ENCODE peak calls at places on chromosomes 6 and 20, in ten cellular contexts. E is neuronal stem cell; W is fibroblast of lung; K is esophagus muscularis mucosa; Z is kidney; L is neural progenitor cell; O is MM.1S; Y is hepatocyte; M is CD8-positive, alpha-beta memory T cell; S is A549. R is an unnamed sample.

GRCh38 chr6:52376763-52377162 is 14.8 kb downstream of the PAQR8 start:
- DNase-seq in E (no peak), W (no peak), K (no peak), Z (no peak), L (no peak), O (peak), Y (no peak), M (no peak), S (no peak), R (no peak)

GRCh38 chr6:1045239-1045638 is 266.7 kb upstream of the FOXQ1 start:
- DNase-seq in E (no peak), W (no peak), K (no peak), Z (no peak), L (no peak), O (no peak), Y (no peak), M (no peak), S (no peak), R (no peak)

GRCh38 chr20:32495949-32496348 is 89.2 kb downstream of the NOL4L start:
- DNase-seq in E (no peak), W (no peak), K (no peak), Z (peak), L (no peak), O (no peak), Y (no peak), M (peak), S (no peak), R (no peak)

GRCh38 chr6:43211960-43212359 is 17.3 kb downstream of the DNPH1 start:
- DNase-seq in E (no peak), W (no peak), K (no peak), Z (no peak), L (no peak), O (no peak), Y (no peak), M (no peak), S (no peak), R (no peak)

GRCh38 chr6:21748343-21749063 is 155.0 kb downstream of the SOX4 start:
- DNase-seq in E (no peak), W (peak), K (no peak), Z (no peak), L (no peak), O (no peak), Y (no peak), M (no peak), S (no peak), R (peak)

GRCh38 chr6:13761361-13762036 is 49.9 kb upstream of the RANBP9 start:
- DNase-seq in E (no peak), W (peak), K (no peak), Z (no peak), L (no peak), O (no peak), Y (no peak), M (no peak), S (no peak), R (peak)

GRCh38 chr6:63066053-63066704 is 145.1 kb upstream of the FKBP1C start:
- DNase-seq in E (no peak), W (no peak), K (no peak), Z (no peak), L (no peak), O (peak), Y (peak), M (no peak), S (peak), R (peak)

GRCh38 chr6:7979831-7980230 is 69.2 kb upstream of the TXNDC5 start:
- DNase-seq in E (no peak), W (peak), K (no peak), Z (no peak), L (no peak), O (no peak), Y (no peak), M (no peak), S (no peak), R (no peak)

GRCh38 chr20:50810063-50810462 is 15.2 kb downstream of the BCAS4 start:
- DNase-seq in E (no peak), W (peak), K (no peak), Z (no peak), L (no peak), O (no peak), Y (no peak), M (no peak), S (no peak), R (no peak)

GRCh38 chr6:148348335-148348734 is 5.7 kb downstream of the SASH1 start:
- DNase-seq in E (no peak), W (no peak), K (no peak), Z (no peak), L (no peak), O (no peak), Y (no peak), M (no peak), S (no peak), R (no peak)

GRCh38 chr6:439681-440167 is 48.2 kb downstream of the IRF4 start:
- DNase-seq in E (no peak), W (no peak), K (no peak), Z (no peak), L (no peak), O (no peak), Y (no peak), M (no peak), S (no peak), R (no peak)

GRCh38 chr6:28429781-28430180 is 13.5 kb downstream of the ZSCAN23 start:
- DNase-seq in E (no peak), W (no peak), K (no peak), Z (no peak), L (no peak), O (no peak), Y (no peak), M (no peak), S (no peak), R (no peak)

GRCh38 chr6:170575250-170575649 is 9.2 kb downstream of the PDCD2 start:
- DNase-seq in E (no peak), W (no peak), K (no peak), Z (no peak), L (no peak), O (no peak), Y (peak), M (no peak), S (peak), R (no peak)

GRCh38 chr6:1701668-1702353 is 92.1 kb downstream of the FOXC1 start:
- DNase-seq in E (no peak), W (peak), K (no peak), Z (no peak), L (peak), O (no peak), Y (peak), M (no peak), S (no peak), R (no peak)

GRCh38 chr6:16799279-16800193 is 38.3 kb upstream of the ATXN1 start:
- DNase-seq in E (no peak), W (peak), K (no peak), Z (no peak), L (no peak), O (no peak), Y (no peak), M (no peak), S (peak), R (peak)

GRCh38 chr6:50259903-50260302 is 210.2 kb upstream of the DEFB112 start:
- DNase-seq in E (no peak), W (no peak), K (no peak), Z (peak), L (no peak), O (no peak), Y (no peak), M (no peak), S (no peak), R (no peak)

GRCh38 chr20:24696396-24696795 is 227.0 kb downstream of the SYNDIG1 start:
- DNase-seq in E (no peak), W (no peak), K (peak), Z (no peak), L (no peak), O (no peak), Y (peak), M (no peak), S (no peak), R (no peak)

GRCh38 chr20:60255866-60256265 is 297.6 kb downstream of the CDH26 start:
- DNase-seq in E (no peak), W (peak), K (no peak), Z (no peak), L (no peak), O (no peak), Y (no peak), M (no peak), S (no peak), R (no peak)

GRCh38 chr20:23647346-23647745 is 9.6 kb upstream of the CST3 start:
- DNase-seq in E (no peak), W (no peak), K (no peak), Z (no peak), L (no peak), O (no peak), Y (no peak), M (no peak), S (no peak), R (no peak)

GRCh38 chr6:35833534-35833933 is 28.4 kb downstream of the LHFPL5 start:
- DNase-seq in E (no peak), W (peak), K (no peak), Z (no peak), L (no peak), O (no peak), Y (no peak), M (no peak), S (peak), R (no peak)

GRCh38 chr6:152904678-152905077 is 78.2 kb downstream of the FBXO5 start:
- DNase-seq in E (no peak), W (no peak), K (no peak), Z (no peak), L (no peak), O (no peak), Y (no peak), M (no peak), S (no peak), R (no peak)

GRCh38 chr20:18638768-18639167 is 50.9 kb downstream of the DTD1 start:
- DNase-seq in E (no peak), W (peak), K (no peak), Z (no peak), L (no peak), O (no peak), Y (no peak), M (no peak), S (no peak), R (no peak)

GRCh38 chr6:52503344-52503747 is 73.5 kb downstream of the TRAM2 start:
- DNase-seq in E (no peak), W (peak), K (no peak), Z (peak), L (peak), O (no peak), Y (no peak), M (no peak), S (peak), R (no peak)

GRCh38 chr6:74113901-74114300 is 417.9 kb downstream of the CD109 start:
- DNase-seq in E (no peak), W (peak), K (no peak), Z (no peak), L (no peak), O (no peak), Y (no peak), M (no peak), S (no peak), R (no peak)

GRCh38 chr6:153503810-153504209 is 372.7 kb upstream of the RGS17 start:
- DNase-seq in E (no peak), W (no peak), K (no peak), Z (no peak), L (peak), O (no peak), Y (no peak), M (no peak), S (peak), R (no peak)

GRCh38 chr6:108119212-108120141 is 44.9 kb upstream of the OSTM1 start:
- DNase-seq in E (peak), W (no peak), K (no peak), Z (no peak), L (peak), O (no peak), Y (no peak), M (no peak), S (no peak), R (no peak)

GRCh38 chr6:11067348-11067747 is 23.2 kb upstream of the ELOVL2 start:
- DNase-seq in E (no peak), W (no peak), K (no peak), Z (no peak), L (no peak), O (no peak), Y (peak), M (no peak), S (no peak), R (no peak)

GRCh38 chr20:23122959-23123655 is 37.0 kb upstream of the CD93 start:
- DNase-seq in E (no peak), W (no peak), K (no peak), Z (no peak), L (no peak), O (no peak), Y (no peak), M (no peak), S (no peak), R (no peak)

GRCh38 chr6:148657053-148657452 is 89.8 kb upstream of the UST start:
- DNase-seq in E (no peak), W (peak), K (no peak), Z (no peak), L (no peak), O (no peak), Y (peak), M (no peak), S (no peak), R (peak)

GRCh38 chr20:24634855-24635254 is 165.4 kb downstream of the SYNDIG1 start:
- DNase-seq in E (no peak), W (peak), K (no peak), Z (peak), L (peak), O (no peak), Y (peak), M (no peak), S (peak), R (peak)

GRCh38 chr20:32484221-32485125 is 100.7 kb downstream of the NOL4L start:
- DNase-seq in E (no peak), W (peak), K (no peak), Z (peak), L (peak), O (no peak), Y (peak), M (no peak), S (peak), R (no peak)

GRCh38 chr6:73523434-73524123 is 2.7 kb upstream of the EEF1A1 start:
- DNase-seq in E (no peak), W (peak), K (no peak), Z (peak), L (no peak), O (peak), Y (peak), M (peak), S (peak), R (peak)

GRCh38 chr6:17485946-17486345 is 92.6 kb downstream of the CAP2 start:
- DNase-seq in E (no peak), W (no peak), K (no peak), Z (no peak), L (no peak), O (no peak), Y (no peak), M (no peak), S (no peak), R (no peak)

GRCh38 chr6:146741609-146742008 is 142.8 kb downstream of the ADGB start:
- DNase-seq in E (no peak), W (peak), K (no peak), Z (no peak), L (no peak), O (no peak), Y (no peak), M (no peak), S (no peak), R (no peak)

GRCh38 chr20:39825524-39825923 is 863.4 kb downstream of the DHX35 start:
- DNase-seq in E (no peak), W (no peak), K (no peak), Z (no peak), L (no peak), O (no peak), Y (no peak), M (no peak), S (no peak), R (peak)

GRCh38 chr6:125784365-125784764 is 6.4 kb upstream of the NCOA7 start:
- DNase-seq in E (no peak), W (peak), K (no peak), Z (no peak), L (no peak), O (no peak), Y (no peak), M (no peak), S (no peak), R (no peak)

GRCh38 chr20:25223765-25224720 is 23.8 kb upstream of the PYGB start:
- DNase-seq in E (no peak), W (no peak), K (no peak), Z (peak), L (no peak), O (no peak), Y (no peak), M (peak), S (no peak), R (no peak)

DNA sequence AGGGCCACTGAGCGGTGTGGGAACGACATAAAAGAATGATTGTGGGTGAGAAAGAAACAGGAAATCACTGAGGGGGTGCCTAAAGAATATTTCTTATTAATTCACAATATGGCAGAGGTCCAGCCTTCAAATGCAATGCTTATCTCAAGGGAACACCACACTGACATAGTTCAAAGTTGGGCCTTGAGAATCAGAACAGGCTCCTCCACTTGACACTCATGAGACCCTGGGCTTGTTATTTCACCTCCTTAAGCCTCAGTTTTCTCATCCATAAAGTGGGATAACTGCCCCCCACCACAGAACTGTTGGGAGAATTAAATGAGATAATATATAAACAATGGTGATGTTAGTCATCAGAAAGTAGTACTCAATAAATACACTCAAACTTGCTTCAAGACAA is 40.4 kb upstream of the ARHGAP18 start:
- DNase-seq in E (no peak), W (no peak), K (no peak), Z (no peak), L (no peak), O (no peak), Y (no peak), M (no peak), S (no peak), R (no peak)
- H3K27ac ChIP-seq in E (no peak), W (peak), K (no peak), Z (no peak), L (no peak), O (peak), Y (no peak), M (peak), S (no peak), R (peak)

GRCh38 chr20:3727333-3728035 is 5.0 kb upstream of the HSPA12B start:
- DNase-seq in E (no peak), W (peak), K (no peak), Z (peak), L (no peak), O (no peak), Y (no peak), M (peak), S (no peak), R (peak)
- H3K4me3 ChIP-seq in E (no peak), W (peak), K (no peak), Z (no peak), L (no peak), O (no peak), Y (no peak), M (no peak), S (no peak), R (no peak)

DNA sequence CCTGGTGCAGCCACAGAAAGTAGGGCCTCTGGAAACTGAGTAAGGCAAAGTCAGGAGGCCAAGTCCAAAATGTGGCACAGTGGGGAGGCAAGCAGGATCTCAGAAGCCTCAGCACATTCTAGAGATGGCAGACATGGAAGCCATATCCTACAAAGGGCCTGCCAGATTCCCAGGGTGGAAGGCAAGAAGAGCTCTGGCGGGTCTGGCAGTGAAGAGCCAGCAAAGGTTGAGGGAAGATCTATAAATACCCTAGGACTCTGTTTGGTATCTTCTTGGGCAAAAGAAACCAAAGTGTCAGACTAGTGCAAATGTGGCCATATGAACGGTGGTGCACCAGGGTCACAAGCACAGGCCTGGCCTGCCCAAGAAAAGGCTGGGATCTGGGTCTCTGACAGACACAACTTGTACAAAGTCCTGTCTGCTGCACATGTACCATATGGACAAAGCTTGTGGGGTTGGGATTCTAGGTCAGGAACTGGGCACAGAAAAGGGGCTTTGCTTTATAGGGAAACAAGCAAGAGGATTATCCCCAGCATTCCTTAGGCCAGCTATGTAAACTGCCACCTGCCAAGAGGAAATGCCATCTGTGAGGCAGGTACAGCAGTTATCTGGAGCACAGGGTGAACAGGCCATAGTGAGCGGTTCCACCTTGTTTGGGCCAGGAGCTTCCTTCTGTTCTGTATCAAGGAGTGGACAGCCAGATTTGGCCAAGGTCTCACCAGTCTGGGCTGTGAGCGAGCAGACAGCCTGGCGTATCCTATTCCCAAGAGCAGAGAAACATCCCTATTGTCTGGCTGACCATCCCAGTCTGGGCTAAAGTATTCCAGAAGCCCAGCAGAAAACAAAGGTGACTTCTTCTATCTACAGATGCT is 36.3 kb upstream of the SLC4A11 start:
- DNase-seq in E (no peak), W (no peak), K (no peak), Z (no peak), L (no peak), O (peak), Y (no peak), M (no peak), S (no peak), R (no peak)
- H3K27ac ChIP-seq in E (no peak), W (no peak), K (no peak), Z (no peak), L (no peak), O (no peak), Y (no peak), M (no peak), S (no peak), R (no peak)

GRCh38 chr6:34196116-34196832 is 40.4 kb upstream of the HMGA1 start:
- DNase-seq in E (peak), W (peak), K (peak), Z (peak), L (peak), O (peak), Y (peak), M (peak), S (peak), R (peak)
- H3K4me3 ChIP-seq in E (no peak), W (peak), K (peak), Z (peak), L (peak), O (peak), Y (no peak), M (peak), S (peak), R (peak)

GRCh38 chr6:111846061-111846460 is 27.2 kb downstream of the FYN start:
- DNase-seq in E (no peak), W (no peak), K (no peak), Z (no peak), L (no peak), O (no peak), Y (no peak), M (no peak), S (no peak), R (no peak)
- H3K27ac ChIP-seq in E (peak), W (no peak), K (no peak), Z (no peak), L (peak), O (no peak), Y (no peak), M (peak), S (no peak), R (no peak)

DNA sequence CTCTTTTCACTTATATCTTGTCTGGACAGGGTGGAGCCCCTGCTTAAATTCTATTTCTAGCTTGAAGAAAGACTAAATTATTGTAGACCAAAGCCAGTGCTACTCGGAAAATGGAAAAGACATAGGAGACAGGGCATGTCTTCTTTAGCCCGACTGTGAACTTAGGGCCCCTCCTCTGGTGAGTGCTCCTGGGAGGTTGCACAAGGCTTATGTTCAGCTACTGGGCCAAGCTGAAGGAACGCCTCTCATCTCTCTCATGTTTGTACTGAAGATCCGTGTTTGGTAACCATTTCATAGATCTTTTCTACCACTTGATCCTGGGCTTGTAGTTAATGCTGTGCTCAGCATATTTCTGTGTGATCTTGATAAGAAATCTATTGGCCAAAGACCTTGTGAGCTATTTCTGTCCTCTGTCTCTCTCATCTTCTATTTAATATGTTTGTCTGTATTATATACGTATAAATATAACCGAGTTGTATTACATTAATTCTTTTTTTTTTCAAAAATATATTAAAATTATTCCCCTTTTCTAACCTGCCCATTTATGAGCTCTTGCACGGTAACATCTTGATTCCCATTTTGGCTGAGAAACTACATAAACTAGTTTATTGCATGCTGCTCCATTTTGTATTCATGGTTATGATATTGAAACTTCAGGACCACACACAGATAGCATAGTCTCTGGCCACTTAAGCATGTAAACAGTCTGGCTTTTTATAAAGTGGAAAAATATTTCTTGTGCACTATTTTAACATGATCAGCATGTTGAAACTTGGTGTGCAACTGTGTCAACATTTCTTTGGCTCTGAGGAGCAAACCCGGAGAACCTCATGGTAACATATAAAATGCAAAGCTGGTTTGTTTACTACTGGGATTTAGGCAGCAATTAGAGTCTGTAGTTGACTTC is 70.5 kb downstream of the SLX4IP start:
- DNase-seq in E (no peak), W (no peak), K (no peak), Z (no peak), L (no peak), O (no peak), Y (peak), M (no peak), S (no peak), R (no peak)
- H3K4me3 ChIP-seq in E (no peak), W (no peak), K (no peak), Z (no peak), L (no peak), O (no peak), Y (no peak), M (no peak), S (no peak), R (no peak)

R was measured in mammary epithelial cell.